ENCODE peak calls at places on chromosomes 2 and 18, in eight cellular contexts. E is Panc1, Q is bronchial epithelial cell, F is fibroblast of pulmonary artery, J is astrocyte of the cerebellum, R is pancreas, O is WERI-Rb-1, S is endothelial cell of umbilical vein. Z is an unnamed sample.

GRCh38 chr2:1052671-1053270 is 102.1 kb downstream of the SNTG2 start:
- DNase-seq in E (no peak), Q (no peak), F (peak; percentile 45), J (no peak), R (no peak), O (no peak), S (no peak), Z (peak; percentile 52)

GRCh38 chr2:68245672-68246071 is 6.7 kb downstream of the PPP3R1 start:
- DNase-seq in E (no peak), Q (no peak), F (no peak), J (no peak), R (no peak), O (no peak), S (no peak), Z (no peak)

GRCh38 chr2:11746807-11747459 is 501 bp downstream of the LPIN1 start:
- DNase-seq in E (no peak), Q (peak; percentile 25), F (peak; percentile 23), J (no peak), R (peak; percentile 45), O (peak; percentile 52), S (peak; percentile 51), Z (peak; percentile 24)

GRCh38 chr2:240816584-240817495 is 3.2 kb downstream of the KIF1A start:
- DNase-seq in E (no peak), Q (no peak), F (no peak), J (no peak), R (peak; percentile 21), O (peak; percentile 78), S (no peak), Z (no peak)

GRCh38 chr18:46322411-46322891 is 218.3 kb downstream of the HAUS1 start:
- DNase-seq in E (no peak), Q (peak; percentile 74), F (no peak), J (no peak), R (no peak), O (no peak), S (no peak), Z (no peak)

GRCh38 chr2:96977631-96978195 is 8.7 kb downstream of the FAM178B start:
- DNase-seq in E (peak; percentile 60), Q (peak; percentile 87), F (peak; percentile 45), J (no peak), R (no peak), O (no peak), S (no peak), Z (peak; percentile 38)

GRCh38 chr2:171566099-171566498 is 43.8 kb downstream of the CYBRD1 start:
- DNase-seq in E (no peak), Q (no peak), F (no peak), J (no peak), R (no peak), O (no peak), S (no peak), Z (peak; percentile 47)

GRCh38 chr2:223306371-223306770 is 254.4 kb downstream of the KCNE4 start:
- DNase-seq in E (no peak), Q (peak; percentile 25), F (peak; percentile 53), J (peak; percentile 18), R (no peak), O (peak; percentile 42), S (peak; percentile 12), Z (no peak)

GRCh38 chr2:88247531-88247930 is 77.4 kb downstream of the THNSL2 start:
- DNase-seq in E (no peak), Q (no peak), F (no peak), J (no peak), R (no peak), O (no peak), S (no peak), Z (no peak)

GRCh38 chr2:8677646-8678592 is 3.9 kb upstream of the ID2 start:
- DNase-seq in E (no peak), Q (no peak), F (peak; percentile 73), J (no peak), R (peak; percentile 49), O (peak; percentile 80), S (peak; percentile 51), Z (peak; percentile 56)

GRCh38 chr2:71821856-71822255 is 325.8 kb downstream of the CYP26B1 start:
- DNase-seq in E (no peak), Q (no peak), F (no peak), J (no peak), R (no peak), O (no peak), S (no peak), Z (no peak)

GRCh38 chr18:55003695-55004094 is 44.4 kb upstream of the CCDC68 start:
- DNase-seq in E (no peak), Q (no peak), F (no peak), J (no peak), R (no peak), O (no peak), S (no peak), Z (peak; percentile 62)

GRCh38 chr2:218399391-218400166 is at the start of gene CTDSP1:
- DNase-seq in E (no peak), Q (peak; percentile 85), F (peak; percentile 98), J (peak; percentile 93), R (peak; percentile 97), O (peak; percentile 96), S (peak; percentile 97), Z (peak; percentile 97)

GRCh38 chr2:218402491-218402901 is 2.8 kb downstream of the CTDSP1 start:
- DNase-seq in E (no peak), Q (no peak), F (no peak), J (no peak), R (no peak), O (no peak), S (no peak), Z (no peak)

GRCh38 chr2:218400167-218400929 is 680 bp downstream of the CTDSP1 start:
- DNase-seq in E (no peak), Q (no peak), F (no peak), J (no peak), R (peak; percentile 61), O (peak; percentile 55), S (peak; percentile 48), Z (no peak)

GRCh38 chr2:218401834-218402370 is 2.2 kb downstream of the CTDSP1 start:
- DNase-seq in E (no peak), Q (no peak), F (no peak), J (no peak), R (no peak), O (no peak), S (no peak), Z (no peak)

DNA sequence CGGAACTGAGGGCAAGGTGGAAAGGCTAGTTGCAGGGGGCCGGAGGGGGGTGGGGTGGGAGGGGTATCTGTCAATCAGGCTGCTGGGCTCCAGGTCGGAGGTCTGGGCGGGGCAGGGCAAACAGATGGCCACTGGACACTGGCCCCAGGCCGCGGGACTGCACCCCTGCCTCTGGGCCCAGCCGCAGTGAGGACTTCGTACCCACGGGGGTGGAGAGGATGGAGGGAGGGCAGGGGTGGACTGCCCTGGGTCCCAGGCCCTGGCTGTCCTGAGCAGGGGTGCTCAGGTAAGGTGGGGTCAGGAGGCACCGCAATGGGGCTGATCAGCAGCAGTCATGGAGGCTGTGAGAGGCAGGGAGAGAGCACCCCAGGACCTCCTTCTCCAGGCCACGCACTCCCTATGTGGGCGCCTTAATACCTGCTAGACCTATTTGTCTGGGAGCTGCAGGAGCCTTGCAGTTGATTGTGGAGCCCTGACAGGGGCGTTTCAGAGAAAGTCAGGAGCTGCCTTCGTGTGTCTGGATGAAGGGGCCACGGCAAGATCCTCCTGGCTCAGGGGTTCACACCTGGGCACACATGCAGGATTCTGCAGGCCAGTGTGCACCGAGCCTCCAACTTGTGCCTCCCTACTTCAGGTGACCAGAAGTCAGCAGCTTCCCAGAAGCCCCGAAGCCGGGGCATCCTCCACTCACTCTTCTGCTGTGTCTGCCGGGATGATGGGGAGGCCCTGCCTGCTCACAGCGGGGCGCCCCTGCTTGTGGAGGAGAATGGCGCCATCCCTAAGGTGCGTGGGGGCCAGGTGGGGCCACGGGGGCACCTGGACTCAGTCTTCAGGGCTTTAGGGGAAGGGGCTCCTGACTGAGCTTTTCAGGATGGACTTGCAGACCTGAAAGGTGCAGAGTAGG is 1.5 kb downstream of the CTDSP1 start:
- DNase-seq in E (no peak), Q (no peak), F (no peak), J (no peak), R (peak; percentile 51), O (peak; percentile 75), S (no peak), Z (no peak)
- TF ChIP-seq CTCF in E (no peak), Q (no peak), F (no peak), J (no peak), R (no peak), O (no peak), S (no peak), Z (no peak)

DNA sequence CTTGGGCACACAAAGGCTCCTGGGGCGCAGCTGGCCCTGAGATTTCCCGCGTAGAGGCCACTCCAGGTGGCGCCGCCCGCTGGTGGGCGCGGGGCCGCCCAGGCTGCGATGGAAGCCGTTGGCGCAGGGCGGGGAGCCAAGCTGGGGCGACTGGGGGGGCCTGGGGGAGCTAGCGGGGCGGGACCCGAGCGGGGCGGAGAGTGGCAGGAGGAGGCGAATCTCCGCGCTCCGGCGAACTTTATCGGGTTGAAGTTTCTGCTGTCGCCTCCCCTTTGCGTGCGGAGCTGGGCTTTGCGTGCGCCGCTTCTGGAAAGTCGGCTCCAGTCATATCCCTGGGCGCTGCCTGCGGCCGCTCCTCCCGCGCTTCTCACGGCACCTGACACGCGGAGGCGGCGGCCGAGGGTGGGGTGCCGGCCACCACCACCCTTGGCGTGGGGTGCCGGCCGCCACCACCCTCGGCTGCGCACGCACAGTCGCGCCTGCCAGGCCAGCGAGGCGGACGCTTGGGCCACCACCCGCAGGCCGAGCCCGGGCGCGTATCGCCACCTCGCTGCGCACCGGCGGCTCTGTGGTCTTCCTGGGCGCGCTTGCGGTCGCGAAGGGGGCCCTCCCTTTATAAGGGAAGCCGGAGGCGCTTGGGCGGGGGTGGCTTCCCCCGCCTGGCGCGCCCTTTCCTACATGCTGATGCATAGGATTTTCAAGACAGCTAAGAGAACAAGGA is 919 bp upstream of the CYP1B1 start:
- DNase-seq in E (no peak), Q (peak; percentile 63), F (peak; percentile 86), J (peak; percentile 70), R (peak; percentile 68), O (peak; percentile 87), S (no peak), Z (peak; percentile 97)
- H3K4me3 ChIP-seq in E (peak overlapping the region; percentile 58), Q (peak overlapping the region; percentile 60), F (peak overlapping the region; percentile 46), J (peak overlapping the region; percentile 57), R (peak overlapping the region; percentile 29), O (peak overlapping the region; percentile 49), S (no peak overlapping the region), Z (peak overlapping the region; percentile 69)

DNA sequence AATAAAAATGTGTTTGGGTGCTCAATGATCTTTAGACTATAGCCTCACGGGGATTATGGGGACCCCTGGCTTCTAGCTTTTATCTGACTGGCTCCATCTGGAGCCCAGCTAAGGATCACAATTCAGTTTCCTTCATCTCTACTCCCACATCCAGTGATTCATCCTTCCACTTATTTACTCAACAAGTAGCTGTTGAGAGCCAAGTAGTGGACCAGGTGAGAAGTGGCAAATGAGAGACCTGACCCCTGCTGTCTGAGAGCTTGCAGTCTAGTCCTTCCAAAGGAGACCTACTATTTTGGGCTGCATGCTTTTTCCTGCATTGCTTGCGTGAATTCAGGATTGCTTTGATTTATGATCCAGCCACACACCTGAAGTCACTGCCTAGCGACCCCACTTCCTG is 10.7 kb upstream of the DSG3 start:
- DNase-seq in E (no peak), Q (peak; percentile 76), F (no peak), J (no peak), R (no peak), O (no peak), S (no peak), Z (no peak)
- TF ChIP-seq CTCF in E (no peak), Q (peak; percentile 7), F (no peak), J (no peak), R (no peak), O (no peak), S (no peak), Z (no peak)

GRCh38 chr18:26546170-26546874 is 2.0 kb downstream of the KCTD1 start:
- DNase-seq in E (no peak), Q (peak; percentile 54), F (peak; percentile 19), J (no peak), R (no peak), O (no peak), S (peak; percentile 46), Z (no peak)
- H3K4me3 ChIP-seq in E (peak overlapping the region; percentile 62), Q (peak overlapping the region; percentile 67), F (peak overlapping the region; percentile 38), J (peak overlapping the region; percentile 65), R (no peak overlapping the region), O (no peak overlapping the region), S (peak overlapping the region; percentile 30), Z (no peak overlapping the region)

Z was measured in AG10803.